ENCODE peak calls at places on chromosome 13, in nine cellular contexts. One of them, this sample, is unnamed.
A peak's percentile ranks its signal among the peaks of the same experiment; 100 is the strongest.

GRCh38 chr13:113785051-113786010 is 26.3 kb downstream of the TMEM255B start:
- DNase-seq in hepatocyte: no peak
- DNase-seq in choroid plexus epithelial cell: peak; percentile 53
- DNase-seq in WTC11: no peak
- DNase-seq in progenitor cell of endocrine pancreas: no peak
- DNase-seq in body of pancreas: no peak
- DNase-seq in neural crest cell: no peak
- DNase-seq in ascending aorta: no peak
- DNase-seq in A549: no peak
- DNase-seq in this sample: no peak

GRCh38 chr13:25167775-25168174 is 4.3 kb downstream of the AMER2 start:
- DNase-seq in hepatocyte: no peak
- DNase-seq in choroid plexus epithelial cell: no peak
- DNase-seq in WTC11: no peak
- DNase-seq in progenitor cell of endocrine pancreas: no peak
- DNase-seq in body of pancreas: no peak
- DNase-seq in neural crest cell: no peak
- DNase-seq in ascending aorta: no peak
- DNase-seq in A549: no peak
- DNase-seq in this sample: no peak

GRCh38 chr13:93726173-93727019 is 499.8 kb downstream of the GPC6 start:
- DNase-seq in hepatocyte: no peak
- DNase-seq in choroid plexus epithelial cell: no peak
- DNase-seq in WTC11: no peak
- DNase-seq in progenitor cell of endocrine pancreas: no peak
- DNase-seq in body of pancreas: no peak
- DNase-seq in neural crest cell: no peak
- DNase-seq in ascending aorta: no peak
- DNase-seq in A549: no peak
- DNase-seq in this sample: peak; percentile 41

GRCh38 chr13:37168922-37169321 is 63.5 kb upstream of the CSNK1A1L start:
- DNase-seq in hepatocyte: no peak
- DNase-seq in choroid plexus epithelial cell: no peak
- DNase-seq in WTC11: no peak
- DNase-seq in progenitor cell of endocrine pancreas: no peak
- DNase-seq in body of pancreas: no peak
- DNase-seq in neural crest cell: no peak
- DNase-seq in ascending aorta: no peak
- DNase-seq in A549: no peak
- DNase-seq in this sample: no peak

GRCh38 chr13:47213057-47213456 is 316.2 kb upstream of the HTR2A start:
- DNase-seq in hepatocyte: no peak
- DNase-seq in choroid plexus epithelial cell: no peak
- DNase-seq in WTC11: no peak
- DNase-seq in progenitor cell of endocrine pancreas: no peak
- DNase-seq in body of pancreas: no peak
- DNase-seq in neural crest cell: no peak
- DNase-seq in ascending aorta: no peak
- DNase-seq in A549: no peak
- DNase-seq in this sample: no peak

GRCh38 chr13:65843314-65843731 is 1386.8 kb downstream of the PCDH9 start:
- DNase-seq in hepatocyte: no peak
- DNase-seq in choroid plexus epithelial cell: no peak
- DNase-seq in WTC11: no peak
- DNase-seq in progenitor cell of endocrine pancreas: no peak
- DNase-seq in body of pancreas: no peak
- DNase-seq in neural crest cell: no peak
- DNase-seq in ascending aorta: no peak
- DNase-seq in A549: no peak
- DNase-seq in this sample: no peak

GRCh38 chr13:22111961-22112360 is 441.1 kb downstream of the FGF9 start:
- DNase-seq in hepatocyte: no peak
- DNase-seq in choroid plexus epithelial cell: no peak
- DNase-seq in WTC11: no peak
- DNase-seq in progenitor cell of endocrine pancreas: no peak
- DNase-seq in body of pancreas: no peak
- DNase-seq in neural crest cell: no peak
- DNase-seq in ascending aorta: no peak
- DNase-seq in A549: no peak
- DNase-seq in this sample: no peak

GRCh38 chr13:98386632-98387031 is 190.3 kb downstream of the STK24 start:
- DNase-seq in hepatocyte: peak; percentile 45
- DNase-seq in choroid plexus epithelial cell: no peak
- DNase-seq in WTC11: no peak
- DNase-seq in progenitor cell of endocrine pancreas: no peak
- DNase-seq in body of pancreas: no peak
- DNase-seq in neural crest cell: no peak
- DNase-seq in ascending aorta: no peak
- DNase-seq in A549: no peak
- DNase-seq in this sample: no peak

GRCh38 chr13:74922963-74923362 is 559.0 kb downstream of the TBC1D4 start:
- DNase-seq in hepatocyte: no peak
- DNase-seq in choroid plexus epithelial cell: no peak
- DNase-seq in WTC11: no peak
- DNase-seq in progenitor cell of endocrine pancreas: no peak
- DNase-seq in body of pancreas: no peak
- DNase-seq in neural crest cell: no peak
- DNase-seq in ascending aorta: no peak
- DNase-seq in A549: no peak
- DNase-seq in this sample: no peak

GRCh38 chr13:29923554-29924481 is 73.4 kb upstream of the UBL3 start:
- DNase-seq in hepatocyte: peak; percentile 95
- DNase-seq in choroid plexus epithelial cell: peak; percentile 96
- DNase-seq in WTC11: peak; percentile 71
- DNase-seq in progenitor cell of endocrine pancreas: peak; percentile 53
- DNase-seq in body of pancreas: peak; percentile 97
- DNase-seq in neural crest cell: no peak
- DNase-seq in ascending aorta: peak; percentile 96
- DNase-seq in A549: peak; percentile 98
- DNase-seq in this sample: no peak

GRCh38 chr13:73954808-73955207 is 179.4 kb downstream of the KLF12 start:
- DNase-seq in hepatocyte: no peak
- DNase-seq in choroid plexus epithelial cell: no peak
- DNase-seq in WTC11: no peak
- DNase-seq in progenitor cell of endocrine pancreas: no peak
- DNase-seq in body of pancreas: no peak
- DNase-seq in neural crest cell: no peak
- DNase-seq in ascending aorta: no peak
- DNase-seq in A549: no peak
- DNase-seq in this sample: no peak

GRCh38 chr13:113149711-113150544 is 8.5 kb upstream of the PROZ start:
- DNase-seq in hepatocyte: no peak
- DNase-seq in choroid plexus epithelial cell: no peak
- DNase-seq in WTC11: no peak
- DNase-seq in progenitor cell of endocrine pancreas: no peak
- DNase-seq in body of pancreas: no peak
- DNase-seq in neural crest cell: no peak
- DNase-seq in ascending aorta: peak; percentile 56
- DNase-seq in A549: no peak
- DNase-seq in this sample: no peak

GRCh38 chr13:50404769-50405168 is 389.5 kb downstream of the KCNRG start:
- DNase-seq in hepatocyte: no peak
- DNase-seq in choroid plexus epithelial cell: no peak
- DNase-seq in WTC11: no peak
- DNase-seq in progenitor cell of endocrine pancreas: no peak
- DNase-seq in body of pancreas: no peak
- DNase-seq in neural crest cell: no peak
- DNase-seq in ascending aorta: no peak
- DNase-seq in A549: no peak
- DNase-seq in this sample: no peak
- TF ChIP-seq CTCF in hepatocyte: no peak
- TF ChIP-seq CTCF in choroid plexus epithelial cell: no peak
- TF ChIP-seq CTCF in WTC11: no peak
- TF ChIP-seq CTCF in progenitor cell of endocrine pancreas: no peak
- TF ChIP-seq CTCF in body of pancreas: no peak
- TF ChIP-seq CTCF in neural crest cell: no peak
- TF ChIP-seq CTCF in ascending aorta: no peak
- TF ChIP-seq CTCF in A549: no peak
- TF ChIP-seq CTCF in this sample: no peak

DNA sequence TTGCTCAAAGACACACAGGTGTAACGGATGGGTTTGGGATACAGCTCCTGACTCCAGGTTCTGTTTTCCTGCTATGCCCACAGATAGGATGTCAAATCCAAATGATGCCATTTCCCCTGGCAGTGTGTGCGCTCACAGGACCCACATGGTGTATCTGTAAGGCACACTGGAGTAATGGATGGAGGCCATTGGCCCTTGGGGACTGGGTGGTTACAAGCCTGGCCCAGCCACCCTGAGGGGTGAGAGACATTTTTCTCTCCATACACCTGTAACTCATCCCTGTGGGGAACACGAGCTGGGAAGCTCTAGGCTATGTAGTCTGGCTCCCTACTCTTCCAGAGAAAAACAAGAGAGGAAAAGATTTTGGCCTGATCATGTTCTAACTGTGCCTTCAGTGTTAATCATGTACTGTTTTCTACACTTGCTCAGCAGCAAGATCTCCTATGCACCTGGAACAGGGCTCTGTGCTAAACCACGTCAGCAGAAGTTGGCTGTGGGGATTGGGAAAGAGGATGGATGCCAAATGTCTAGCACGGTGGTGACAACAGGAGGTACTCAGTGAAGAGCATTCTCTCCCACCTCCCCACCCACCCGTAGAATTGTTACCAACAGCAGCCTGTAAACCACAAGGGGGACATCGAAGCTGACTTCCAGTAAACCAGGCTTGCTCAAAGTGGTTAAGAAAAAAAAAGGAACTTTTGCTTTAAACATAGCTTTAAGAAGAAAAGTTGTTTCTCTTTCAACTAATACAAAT is 237.0 kb downstream of the LACC1 start:
- DNase-seq in hepatocyte: no peak
- DNase-seq in choroid plexus epithelial cell: peak; percentile 30
- DNase-seq in WTC11: no peak
- DNase-seq in progenitor cell of endocrine pancreas: no peak
- DNase-seq in body of pancreas: no peak
- DNase-seq in neural crest cell: no peak
- DNase-seq in ascending aorta: no peak
- DNase-seq in A549: no peak
- DNase-seq in this sample: no peak
- TF ChIP-seq CTCF in hepatocyte: peak; percentile 26
- TF ChIP-seq CTCF in choroid plexus epithelial cell: peak; percentile 41
- TF ChIP-seq CTCF in WTC11: no peak
- TF ChIP-seq CTCF in progenitor cell of endocrine pancreas: no peak
- TF ChIP-seq CTCF in body of pancreas: no peak
- TF ChIP-seq CTCF in neural crest cell: no peak
- TF ChIP-seq CTCF in ascending aorta: peak; percentile 7
- TF ChIP-seq CTCF in A549: no peak
- TF ChIP-seq CTCF in this sample: no peak

GRCh38 chr13:77016888-77017623 is 9.9 kb downstream of the FBXL3 start:
- DNase-seq in hepatocyte: no peak
- DNase-seq in choroid plexus epithelial cell: no peak
- DNase-seq in WTC11: no peak
- DNase-seq in progenitor cell of endocrine pancreas: no peak
- DNase-seq in body of pancreas: no peak
- DNase-seq in neural crest cell: no peak
- DNase-seq in ascending aorta: no peak
- DNase-seq in A549: no peak
- DNase-seq in this sample: no peak
- TF ChIP-seq CTCF in hepatocyte: peak; percentile 5
- TF ChIP-seq CTCF in choroid plexus epithelial cell: no peak
- TF ChIP-seq CTCF in WTC11: no peak
- TF ChIP-seq CTCF in progenitor cell of endocrine pancreas: no peak
- TF ChIP-seq CTCF in body of pancreas: no peak
- TF ChIP-seq CTCF in neural crest cell: no peak
- TF ChIP-seq CTCF in ascending aorta: no peak
- TF ChIP-seq CTCF in A549: peak; percentile 13
- TF ChIP-seq CTCF in this sample: no peak

GRCh38 chr13:95650691-95651090 is 6.2 kb upstream of the DZIP1 start:
- DNase-seq in hepatocyte: no peak
- DNase-seq in choroid plexus epithelial cell: no peak
- DNase-seq in WTC11: no peak
- DNase-seq in progenitor cell of endocrine pancreas: no peak
- DNase-seq in body of pancreas: no peak
- DNase-seq in neural crest cell: no peak
- DNase-seq in ascending aorta: no peak
- DNase-seq in A549: no peak
- DNase-seq in this sample: no peak

GRCh38 chr13:95656386-95657015 is 12.0 kb upstream of the DZIP1 start:
- DNase-seq in hepatocyte: peak; percentile 30
- DNase-seq in choroid plexus epithelial cell: no peak
- DNase-seq in WTC11: no peak
- DNase-seq in progenitor cell of endocrine pancreas: no peak
- DNase-seq in body of pancreas: no peak
- DNase-seq in neural crest cell: no peak
- DNase-seq in ascending aorta: no peak
- DNase-seq in A549: no peak
- DNase-seq in this sample: no peak

GRCh38 chr13:95652821-95653220 is 8.3 kb upstream of the DZIP1 start:
- DNase-seq in hepatocyte: no peak
- DNase-seq in choroid plexus epithelial cell: no peak
- DNase-seq in WTC11: no peak
- DNase-seq in progenitor cell of endocrine pancreas: no peak
- DNase-seq in body of pancreas: no peak
- DNase-seq in neural crest cell: no peak
- DNase-seq in ascending aorta: no peak
- DNase-seq in A549: no peak
- DNase-seq in this sample: no peak

DNA sequence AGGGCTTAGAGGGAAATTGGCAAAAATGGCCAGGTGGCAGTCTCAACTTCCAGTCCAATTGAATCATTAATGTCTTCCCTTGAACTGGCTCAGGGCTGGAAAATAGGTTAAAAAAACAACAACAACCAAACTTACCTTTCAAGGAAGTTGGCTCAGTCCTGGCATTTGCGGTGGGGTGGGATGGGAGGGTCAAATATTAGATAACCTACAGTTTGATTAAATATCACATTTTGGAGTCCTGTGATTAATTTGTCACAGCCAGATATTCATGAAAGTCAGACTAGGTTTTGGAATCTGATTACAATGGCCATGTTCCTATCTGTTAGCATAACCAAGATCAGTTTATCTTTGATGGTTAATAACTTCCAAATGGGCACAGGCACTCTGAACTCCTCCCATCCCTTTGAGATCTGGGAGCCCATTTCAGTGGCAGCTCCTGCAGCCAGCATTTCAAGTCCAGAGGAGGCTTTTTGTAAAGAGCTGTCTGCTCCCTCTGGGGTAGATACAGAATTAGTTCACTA is 7.8 kb upstream of the DZIP1 start:
- DNase-seq in hepatocyte: no peak
- DNase-seq in choroid plexus epithelial cell: no peak
- DNase-seq in WTC11: no peak
- DNase-seq in progenitor cell of endocrine pancreas: no peak
- DNase-seq in body of pancreas: no peak
- DNase-seq in neural crest cell: no peak
- DNase-seq in ascending aorta: no peak
- DNase-seq in A549: no peak
- DNase-seq in this sample: no peak
- TF ChIP-seq CTCF in hepatocyte: no peak
- TF ChIP-seq CTCF in choroid plexus epithelial cell: no peak
- TF ChIP-seq CTCF in WTC11: no peak
- TF ChIP-seq CTCF in progenitor cell of endocrine pancreas: no peak
- TF ChIP-seq CTCF in body of pancreas: no peak
- TF ChIP-seq CTCF in neural crest cell: no peak
- TF ChIP-seq CTCF in ascending aorta: no peak
- TF ChIP-seq CTCF in A549: no peak
- TF ChIP-seq CTCF in this sample: no peak

GRCh38 chr13:95156208-95156607 is 145.0 kb downstream of the ABCC4 start:
- DNase-seq in hepatocyte: no peak
- DNase-seq in choroid plexus epithelial cell: peak; percentile 73
- DNase-seq in WTC11: no peak
- DNase-seq in progenitor cell of endocrine pancreas: no peak
- DNase-seq in body of pancreas: no peak
- DNase-seq in neural crest cell: no peak
- DNase-seq in ascending aorta: no peak
- DNase-seq in A549: peak; percentile 41
- DNase-seq in this sample: no peak
- TF ChIP-seq CTCF in hepatocyte: peak; percentile 60
- TF ChIP-seq CTCF in choroid plexus epithelial cell: peak; percentile 57
- TF ChIP-seq CTCF in WTC11: no peak
- TF ChIP-seq CTCF in progenitor cell of endocrine pancreas: peak; percentile 42
- TF ChIP-seq CTCF in body of pancreas: peak; percentile 36
- TF ChIP-seq CTCF in neural crest cell: peak; percentile 65
- TF ChIP-seq CTCF in ascending aorta: no peak
- TF ChIP-seq CTCF in A549: peak; percentile 65
- TF ChIP-seq CTCF in this sample: no peak

GRCh38 chr13:111184685-111185401 is 69.7 kb downstream of the ARHGEF7 start:
- DNase-seq in hepatocyte: no peak
- DNase-seq in choroid plexus epithelial cell: peak; percentile 52
- DNase-seq in WTC11: no peak
- DNase-seq in progenitor cell of endocrine pancreas: no peak
- DNase-seq in body of pancreas: no peak
- DNase-seq in neural crest cell: no peak
- DNase-seq in ascending aorta: no peak
- DNase-seq in A549: no peak
- DNase-seq in this sample: no peak
- TF ChIP-seq CTCF in hepatocyte: no peak
- TF ChIP-seq CTCF in choroid plexus epithelial cell: no peak
- TF ChIP-seq CTCF in WTC11: no peak
- TF ChIP-seq CTCF in progenitor cell of endocrine pancreas: no peak
- TF ChIP-seq CTCF in body of pancreas: no peak
- TF ChIP-seq CTCF in neural crest cell: no peak
- TF ChIP-seq CTCF in ascending aorta: no peak
- TF ChIP-seq CTCF in A549: no peak
- TF ChIP-seq CTCF in this sample: no peak

This sample was measured in nephron progenitor cell.